ENCODE peak calls at places on chromosomes 2 and 18, in six cellular contexts. Q is sigmoid colon, C is fibroblast of lung, W is NT2/D1, S is transverse colon, D is SK-N-SH. A is an unnamed sample.

GRCh38 chr18:10783941-10784340 is 258.1 kb downstream of the NAPG start:
- DNase-seq in Q (no peak), C (no peak), W (no peak), S (no peak), D (no peak), A (no peak)

GRCh38 chr18:59353079-59353680 is 5.9 kb downstream of the LMAN1 start:
- DNase-seq in Q (no peak), C (no peak), W (no peak), S (no peak), D (peak; percentile 5), A (no peak)

GRCh38 chr2:120711694-120712093 is 24.0 kb upstream of the GLI2 start:
- DNase-seq in Q (no peak), C (no peak), W (no peak), S (no peak), D (no peak), A (no peak)

GRCh38 chr2:143475131-143475784 is 346.0 kb downstream of the ARHGAP15 start:
- DNase-seq in Q (no peak), C (no peak), W (no peak), S (no peak), D (no peak), A (no peak)

GRCh38 chr2:157874997-157875719 is 972 bp downstream of the ACVR1 start:
- DNase-seq in Q (peak; percentile 71), C (peak; percentile 92), W (no peak), S (peak; percentile 11), D (peak; percentile 38), A (peak; percentile 47)

GRCh38 chr2:258933-259332 is 4.9 kb downstream of the SH3YL1 start:
- DNase-seq in Q (no peak), C (no peak), W (no peak), S (no peak), D (no peak), A (no peak)

GRCh38 chr2:55616509-55617159 is 788 bp downstream of the PPP4R3B start:
- DNase-seq in Q (no peak), C (peak; percentile 65), W (peak; percentile 6), S (peak; percentile 37), D (peak; percentile 44), A (peak; percentile 33)

GRCh38 chr2:99878951-99879350 is 263.4 kb downstream of the AFF3 start:
- DNase-seq in Q (no peak), C (peak; percentile 95), W (no peak), S (no peak), D (no peak), A (no peak)

GRCh38 chr2:205524656-205525055 is 157.6 kb upstream of the NRP2 start:
- DNase-seq in Q (no peak), C (no peak), W (no peak), S (peak; percentile 60), D (no peak), A (peak; percentile 24)

GRCh38 chr2:9652898-9653479 is 22.2 kb upstream of the YWHAQ start:
- DNase-seq in Q (no peak), C (no peak), W (no peak), S (no peak), D (no peak), A (no peak)

GRCh38 chr18:26394047-26394654 is 154.2 kb downstream of the KCTD1 start:
- DNase-seq in Q (no peak), C (no peak), W (no peak), S (no peak), D (no peak), A (no peak)

GRCh38 chr2:227163445-227163997 is 484 bp downstream of the COL4A4 start:
- DNase-seq in Q (no peak), C (no peak), W (no peak), S (peak; percentile 46), D (peak; percentile 38), A (peak; percentile 18)

GRCh38 chr2:193251909-193252308 is 1057.2 kb upstream of the TMEFF2 start:
- DNase-seq in Q (no peak), C (no peak), W (no peak), S (no peak), D (no peak), A (no peak)

GRCh38 chr2:183812091-183812490 is 687.8 kb downstream of the NUP35 start:
- DNase-seq in Q (no peak), C (peak; percentile 22), W (no peak), S (no peak), D (no peak), A (no peak)

GRCh38 chr2:177622516-177622915 is 229.9 kb downstream of the AGPS start:
- DNase-seq in Q (no peak), C (no peak), W (peak; percentile 43), S (no peak), D (no peak), A (no peak)

GRCh38 chr2:177616066-177616465 is 223.5 kb downstream of the AGPS start:
- DNase-seq in Q (no peak), C (no peak), W (no peak), S (no peak), D (no peak), A (no peak)

GRCh38 chr2:177616731-177617130 is 224.2 kb downstream of the AGPS start:
- DNase-seq in Q (no peak), C (no peak), W (no peak), S (no peak), D (no peak), A (no peak)

GRCh38 chr2:177617849-177618248 is 225.3 kb downstream of the AGPS start:
- DNase-seq in Q (no peak), C (no peak), W (no peak), S (no peak), D (no peak), A (no peak)

DNA sequence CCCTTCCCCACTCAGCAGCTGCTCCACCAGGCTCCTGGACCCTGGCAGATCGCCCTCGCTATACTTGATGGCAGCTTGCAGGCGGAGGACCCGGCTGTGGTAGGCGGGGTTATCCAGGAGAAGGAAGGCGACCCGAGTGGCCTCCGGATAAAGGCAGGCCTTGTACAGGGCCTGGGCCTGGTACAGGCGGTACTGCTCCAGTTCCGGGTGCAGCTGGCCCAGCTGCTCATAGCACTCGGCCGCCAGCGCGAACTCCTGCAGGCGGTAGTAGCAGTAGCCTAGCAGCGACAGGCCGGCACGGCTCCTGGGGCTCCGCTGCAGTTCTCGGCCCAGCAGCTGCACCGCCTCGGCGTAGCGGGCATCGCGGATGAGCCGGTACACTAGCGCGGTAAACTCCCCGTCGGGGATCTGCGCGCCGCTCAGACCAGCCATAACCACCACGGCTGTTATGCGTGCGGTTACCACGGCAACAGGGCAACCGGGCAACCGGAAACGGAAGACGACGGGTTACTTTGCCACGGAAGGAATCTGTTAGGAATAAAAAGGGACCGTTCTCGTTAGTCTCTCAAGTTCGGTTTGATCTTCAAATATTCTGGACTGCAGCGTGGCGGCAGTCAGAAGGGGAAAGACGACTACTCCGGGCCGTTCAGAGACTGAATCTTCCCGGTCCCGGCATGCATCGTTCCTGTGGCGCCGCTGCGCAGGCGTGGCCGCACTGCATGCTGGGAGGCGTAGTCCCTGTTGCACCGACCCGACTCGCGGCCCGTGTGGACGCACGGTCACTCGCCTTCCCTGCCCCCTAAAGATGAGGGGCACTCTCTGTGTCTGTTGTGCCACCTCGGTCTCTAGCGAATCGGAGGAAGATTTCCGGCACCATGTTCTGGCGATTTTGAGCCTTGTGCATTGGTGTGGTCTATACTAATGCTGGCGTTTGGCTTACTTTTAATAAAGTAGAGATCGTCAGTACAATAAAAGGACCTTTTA is 226.0 kb downstream of the AGPS start:
- DNase-seq in Q (peak; percentile 95), C (peak; percentile 84), W (peak; percentile 81), S (peak; percentile 92), D (peak; percentile 92), A (peak; percentile 95)
- H3K4me1 ChIP-seq in Q (no peaks in the 10 kb centered on the region), C (no peaks in the 10 kb centered on the region), W (no peaks in the 10 kb centered on the region), S (no peaks in the 10 kb centered on the region), D (peaks cover 10% of the 10 kb centered on the region), A (no peaks in the 10 kb centered on the region)

GRCh38 chr2:95279435-95280035 is 5.3 kb downstream of the PROM2 start:
- DNase-seq in Q (no peak), C (no peak), W (no peak), S (no peak), D (no peak), A (no peak)

GRCh38 chr2:95276888-95277245 is 2.6 kb downstream of the PROM2 start:
- DNase-seq in Q (peak; percentile 45), C (no peak), W (no peak), S (no peak), D (no peak), A (no peak)

GRCh38 chr2:95277246-95277906 is 3.1 kb downstream of the PROM2 start:
- DNase-seq in Q (peak; percentile 51), C (no peak), W (no peak), S (peak; percentile 79), D (no peak), A (peak; percentile 85)

GRCh38 chr2:95278051-95278471 is 3.8 kb downstream of the PROM2 start:
- DNase-seq in Q (peak; percentile 40), C (peak; percentile 87), W (no peak), S (no peak), D (no peak), A (no peak)

DNA sequence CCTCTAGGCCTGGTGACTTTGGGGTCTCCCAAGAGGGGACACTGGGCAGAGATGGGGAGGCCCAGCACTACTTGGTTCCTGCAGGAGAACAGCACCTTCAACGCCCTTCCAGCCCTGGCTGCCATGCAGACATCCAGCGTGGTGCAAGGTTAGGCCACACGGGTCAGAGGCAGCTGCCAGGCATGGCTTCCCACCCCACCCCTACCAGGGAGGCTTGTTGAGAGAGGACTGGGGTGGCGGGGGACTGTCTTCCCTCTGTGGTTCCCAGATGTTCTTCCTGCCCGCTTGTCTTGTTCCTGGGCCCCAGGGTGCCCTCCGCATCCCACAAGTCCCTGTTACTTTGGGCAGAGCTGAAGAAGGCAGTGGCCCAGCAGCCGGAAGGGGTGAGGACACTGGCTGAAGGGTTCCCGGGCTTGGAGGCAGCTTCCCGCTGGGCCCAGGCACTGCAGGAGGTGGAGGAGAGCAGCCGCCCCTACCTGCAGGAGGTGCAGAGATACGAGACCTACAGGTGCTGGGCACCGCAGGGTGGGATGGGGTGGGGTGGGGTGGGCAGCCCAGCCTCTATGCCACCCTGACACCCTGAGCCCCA is 4.5 kb downstream of the PROM2 start:
- DNase-seq in Q (peak; percentile 57), C (no peak), W (no peak), S (no peak), D (no peak), A (no peak)
- H3K4me1 ChIP-seq in Q (no peaks in the 10 kb centered on the region), C (no peaks in the 10 kb centered on the region), W (peaks cover 33% of the 10 kb centered on the region), S (no peaks in the 10 kb centered on the region), D (no peaks in the 10 kb centered on the region), A (peaks cover 4% of the 10 kb centered on the region)

GRCh38 chr2:237092920-237093781 is 7.5 kb downstream of the COPS8 start:
- DNase-seq in Q (peak; percentile 88), C (peak; percentile 56), W (no peak), S (no peak), D (peak; percentile 47), A (no peak)
- H3K4me1 ChIP-seq in Q (no peaks in the 10 kb centered on the region), C (peaks cover 20% of the 10 kb centered on the region), W (no peaks in the 10 kb centered on the region), S (no peaks in the 10 kb centered on the region), D (no peaks in the 10 kb centered on the region), A (no peaks in the 10 kb centered on the region)

DNA sequence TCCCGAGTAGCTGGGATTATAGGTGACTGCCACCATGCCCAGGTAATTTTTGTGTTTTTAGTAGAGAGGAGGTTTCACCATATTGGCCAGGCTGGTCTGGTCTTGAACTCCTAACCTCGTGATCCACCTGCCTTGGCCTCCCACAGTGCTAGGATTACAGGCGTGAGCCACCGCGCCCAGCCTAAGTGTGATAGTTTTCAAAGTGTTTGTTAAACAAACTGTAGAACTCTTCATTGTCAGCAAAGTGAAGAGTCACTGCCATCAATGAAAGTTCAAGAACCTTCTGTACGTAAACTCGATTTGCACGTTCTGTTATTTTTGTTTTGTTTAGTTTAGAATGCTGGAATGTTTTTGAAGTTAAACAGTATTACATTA is 18.0 kb upstream of the SOS1 start:
- DNase-seq in Q (no peak), C (no peak), W (no peak), S (no peak), D (no peak), A (no peak)
- H3K4me1 ChIP-seq in Q (no peaks in the 10 kb centered on the region), C (no peaks in the 10 kb centered on the region), W (no peaks in the 10 kb centered on the region), S (no peaks in the 10 kb centered on the region), D (peaks cover 13% of the 10 kb centered on the region), A (no peaks in the 10 kb centered on the region)